ENCODE peak calls at places on chromosomes 13 and 19, in eight cellular contexts. One of them, this sample, is unnamed.

GRCh38 chr13:114097893-114098688 is 34.3 kb downstream of the RASA3 start:
- DNase-seq in NCI-H524: no peak
- DNase-seq in ELR: no peak
- DNase-seq in heart left ventricle: no peak
- DNase-seq in upper lobe of left lung: peak
- DNase-seq in lower leg skin: peak
- DNase-seq in T-helper 9 cell: no peak
- DNase-seq in BE2C: no peak
- DNase-seq in this sample: no peak

GRCh38 chr19:55336101-55336500 is 3.6 kb upstream of the KMT5C start:
- DNase-seq in BE2C: no peak
- DNase-seq in T-helper 9 cell: no peak
- DNase-seq in heart left ventricle: no peak
- DNase-seq in upper lobe of left lung: no peak
- DNase-seq in ELR: peak
- DNase-seq in lower leg skin: no peak
- DNase-seq in NCI-H524: no peak
- DNase-seq in this sample: no peak

GRCh38 chr13:50370303-50370950 is 355.2 kb downstream of the KCNRG start:
- DNase-seq in BE2C: no peak
- DNase-seq in ELR: no peak
- DNase-seq in upper lobe of left lung: no peak
- DNase-seq in heart left ventricle: no peak
- DNase-seq in T-helper 9 cell: no peak
- DNase-seq in NCI-H524: no peak
- DNase-seq in lower leg skin: no peak
- DNase-seq in this sample: no peak

GRCh38 chr19:3723883-3724282 is 15.7 kb downstream of the TJP3 start:
- DNase-seq in ELR: no peak
- DNase-seq in T-helper 9 cell: no peak
- DNase-seq in NCI-H524: peak
- DNase-seq in upper lobe of left lung: no peak
- DNase-seq in heart left ventricle: no peak
- DNase-seq in BE2C: no peak
- DNase-seq in lower leg skin: no peak
- DNase-seq in this sample: no peak

GRCh38 chr13:38210928-38211596 is 138.6 kb upstream of the UFM1 start:
- DNase-seq in heart left ventricle: no peak
- DNase-seq in ELR: no peak
- DNase-seq in T-helper 9 cell: no peak
- DNase-seq in NCI-H524: no peak
- DNase-seq in BE2C: no peak
- DNase-seq in upper lobe of left lung: no peak
- DNase-seq in lower leg skin: no peak
- DNase-seq in this sample: no peak

GRCh38 chr13:31670831-31671617 is 68.3 kb upstream of the RXFP2 start:
- DNase-seq in ELR: peak
- DNase-seq in lower leg skin: no peak
- DNase-seq in BE2C: no peak
- DNase-seq in upper lobe of left lung: no peak
- DNase-seq in NCI-H524: no peak
- DNase-seq in T-helper 9 cell: no peak
- DNase-seq in heart left ventricle: no peak
- DNase-seq in this sample: peak

GRCh38 chr19:19379527-19379926 is 25.9 kb upstream of the GATAD2A start:
- DNase-seq in ELR: no peak
- DNase-seq in T-helper 9 cell: no peak
- DNase-seq in BE2C: no peak
- DNase-seq in heart left ventricle: no peak
- DNase-seq in upper lobe of left lung: no peak
- DNase-seq in lower leg skin: no peak
- DNase-seq in NCI-H524: no peak
- DNase-seq in this sample: no peak

GRCh38 chr13:93932901-93933300 is 546.6 kb downstream of the DCT start:
- DNase-seq in heart left ventricle: no peak
- DNase-seq in upper lobe of left lung: no peak
- DNase-seq in NCI-H524: no peak
- DNase-seq in ELR: no peak
- DNase-seq in lower leg skin: no peak
- DNase-seq in T-helper 9 cell: no peak
- DNase-seq in BE2C: no peak
- DNase-seq in this sample: no peak

GRCh38 chr19:49335071-49335783 is at the start of gene CD37:
- DNase-seq in lower leg skin: peak
- DNase-seq in ELR: no peak
- DNase-seq in NCI-H524: no peak
- DNase-seq in heart left ventricle: no peak
- DNase-seq in upper lobe of left lung: peak
- DNase-seq in T-helper 9 cell: peak
- DNase-seq in BE2C: no peak
- DNase-seq in this sample: no peak

GRCh38 chr13:99103536-99103935 is 97.1 kb upstream of the UBAC2 start:
- DNase-seq in ELR: no peak
- DNase-seq in heart left ventricle: no peak
- DNase-seq in BE2C: no peak
- DNase-seq in NCI-H524: peak
- DNase-seq in lower leg skin: no peak
- DNase-seq in upper lobe of left lung: no peak
- DNase-seq in T-helper 9 cell: no peak
- DNase-seq in this sample: peak

GRCh38 chr19:45202637-45203036 is 24.1 kb downstream of the BLOC1S3 start:
- DNase-seq in BE2C: no peak
- DNase-seq in heart left ventricle: no peak
- DNase-seq in lower leg skin: no peak
- DNase-seq in T-helper 9 cell: no peak
- DNase-seq in ELR: no peak
- DNase-seq in upper lobe of left lung: peak
- DNase-seq in NCI-H524: no peak
- DNase-seq in this sample: no peak

GRCh38 chr13:55359067-55359466 is 1781.7 kb upstream of the PRR20A start:
- DNase-seq in ELR: no peak
- DNase-seq in NCI-H524: no peak
- DNase-seq in T-helper 9 cell: no peak
- DNase-seq in heart left ventricle: no peak
- DNase-seq in upper lobe of left lung: no peak
- DNase-seq in BE2C: no peak
- DNase-seq in lower leg skin: no peak
- DNase-seq in this sample: no peak

GRCh38 chr19:14786421-14786851 is 8.1 kb upstream of the ADGRE2 start:
- DNase-seq in lower leg skin: peak
- DNase-seq in heart left ventricle: no peak
- DNase-seq in NCI-H524: no peak
- DNase-seq in T-helper 9 cell: no peak
- DNase-seq in upper lobe of left lung: peak
- DNase-seq in BE2C: peak
- DNase-seq in ELR: peak
- DNase-seq in this sample: no peak

GRCh38 chr19:15812059-15812722 is 3.3 kb downstream of the OR10H1 start:
- DNase-seq in ELR: peak
- DNase-seq in T-helper 9 cell: peak
- DNase-seq in upper lobe of left lung: no peak
- DNase-seq in NCI-H524: no peak
- DNase-seq in heart left ventricle: no peak
- DNase-seq in BE2C: no peak
- DNase-seq in lower leg skin: no peak
- DNase-seq in this sample: no peak

GRCh38 chr13:36190771-36191170 is 23.6 kb downstream of the SOHLH2 start:
- DNase-seq in BE2C: no peak
- DNase-seq in T-helper 9 cell: no peak
- DNase-seq in lower leg skin: no peak
- DNase-seq in heart left ventricle: no peak
- DNase-seq in ELR: no peak
- DNase-seq in upper lobe of left lung: no peak
- DNase-seq in NCI-H524: no peak
- DNase-seq in this sample: peak

GRCh38 chr13:93476175-93476574 is 249.6 kb downstream of the GPC6 start:
- DNase-seq in ELR: peak
- DNase-seq in lower leg skin: no peak
- DNase-seq in T-helper 9 cell: no peak
- DNase-seq in heart left ventricle: no peak
- DNase-seq in NCI-H524: no peak
- DNase-seq in upper lobe of left lung: no peak
- DNase-seq in BE2C: no peak
- DNase-seq in this sample: no peak

GRCh38 chr13:79966502-79966901 is 374.4 kb downstream of the SPRY2 start:
- DNase-seq in ELR: peak
- DNase-seq in lower leg skin: no peak
- DNase-seq in BE2C: no peak
- DNase-seq in T-helper 9 cell: no peak
- DNase-seq in NCI-H524: no peak
- DNase-seq in upper lobe of left lung: no peak
- DNase-seq in heart left ventricle: no peak
- DNase-seq in this sample: no peak

GRCh38 chr13:21319869-21320641 is 139.0 kb downstream of the ZDHHC20 start:
- DNase-seq in ELR: no peak
- DNase-seq in T-helper 9 cell: no peak
- DNase-seq in lower leg skin: no peak
- DNase-seq in upper lobe of left lung: no peak
- DNase-seq in NCI-H524: no peak
- DNase-seq in BE2C: no peak
- DNase-seq in heart left ventricle: no peak
- DNase-seq in this sample: no peak

GRCh38 chr13:111620586-111620985 is 300.1 kb downstream of the TEX29 start:
- DNase-seq in heart left ventricle: no peak
- DNase-seq in ELR: no peak
- DNase-seq in T-helper 9 cell: no peak
- DNase-seq in upper lobe of left lung: peak
- DNase-seq in BE2C: no peak
- DNase-seq in lower leg skin: peak
- DNase-seq in NCI-H524: no peak
- DNase-seq in this sample: no peak

GRCh38 chr19:40228371-40228770 is 1.9 kb upstream of the CCNP start:
- DNase-seq in NCI-H524: no peak
- DNase-seq in BE2C: no peak
- DNase-seq in T-helper 9 cell: no peak
- DNase-seq in ELR: no peak
- DNase-seq in heart left ventricle: no peak
- DNase-seq in lower leg skin: no peak
- DNase-seq in upper lobe of left lung: no peak
- DNase-seq in this sample: no peak

GRCh38 chr13:47472516-47472915 is 528.6 kb downstream of the SUCLA2 start:
- DNase-seq in lower leg skin: no peak
- DNase-seq in heart left ventricle: no peak
- DNase-seq in T-helper 9 cell: no peak
- DNase-seq in NCI-H524: no peak
- DNase-seq in upper lobe of left lung: no peak
- DNase-seq in ELR: no peak
- DNase-seq in BE2C: no peak
- DNase-seq in this sample: no peak

GRCh38 chr19:14476663-14477401 is 1.7 kb upstream of the PTGER1 start:
- DNase-seq in heart left ventricle: no peak
- DNase-seq in lower leg skin: no peak
- DNase-seq in T-helper 9 cell: peak
- DNase-seq in BE2C: no peak
- DNase-seq in ELR: peak
- DNase-seq in upper lobe of left lung: peak
- DNase-seq in NCI-H524: no peak
- DNase-seq in this sample: peak

GRCh38 chr13:73070451-73070850 is 11.6 kb downstream of the KLF5 start:
- DNase-seq in lower leg skin: no peak
- DNase-seq in heart left ventricle: no peak
- DNase-seq in BE2C: no peak
- DNase-seq in NCI-H524: no peak
- DNase-seq in T-helper 9 cell: no peak
- DNase-seq in upper lobe of left lung: no peak
- DNase-seq in ELR: no peak
- DNase-seq in this sample: no peak

GRCh38 chr19:40322951-40323615 is 25.1 kb downstream of the C19orf47 start:
- DNase-seq in lower leg skin: no peak
- DNase-seq in T-helper 9 cell: no peak
- DNase-seq in ELR: peak
- DNase-seq in upper lobe of left lung: no peak
- DNase-seq in NCI-H524: no peak
- DNase-seq in heart left ventricle: no peak
- DNase-seq in BE2C: no peak
- DNase-seq in this sample: no peak

GRCh38 chr19:11465605-11466004 is 15.2 kb downstream of the ELAVL3 start:
- DNase-seq in upper lobe of left lung: no peak
- DNase-seq in BE2C: no peak
- DNase-seq in heart left ventricle: no peak
- DNase-seq in T-helper 9 cell: no peak
- DNase-seq in lower leg skin: no peak
- DNase-seq in ELR: no peak
- DNase-seq in NCI-H524: no peak
- DNase-seq in this sample: no peak

GRCh38 chr19:10219678-10220077 is 11.5 kb downstream of the S1PR2 start:
- DNase-seq in ELR: peak
- DNase-seq in BE2C: no peak
- DNase-seq in T-helper 9 cell: peak
- DNase-seq in heart left ventricle: no peak
- DNase-seq in upper lobe of left lung: no peak
- DNase-seq in lower leg skin: no peak
- DNase-seq in NCI-H524: no peak
- DNase-seq in this sample: no peak

GRCh38 chr19:55652311-55653078 is 2.3 kb upstream of the U2AF2 start:
- DNase-seq in BE2C: no peak
- DNase-seq in lower leg skin: no peak
- DNase-seq in NCI-H524: no peak
- DNase-seq in ELR: no peak
- DNase-seq in T-helper 9 cell: no peak
- DNase-seq in heart left ventricle: no peak
- DNase-seq in upper lobe of left lung: no peak
- DNase-seq in this sample: no peak

GRCh38 chr19:6800991-6801396 is 28.5 kb downstream of the VAV1 start:
- DNase-seq in heart left ventricle: no peak
- DNase-seq in NCI-H524: no peak
- DNase-seq in T-helper 9 cell: no peak
- DNase-seq in lower leg skin: no peak
- DNase-seq in ELR: peak
- DNase-seq in upper lobe of left lung: no peak
- DNase-seq in BE2C: no peak
- DNase-seq in this sample: no peak

This sample was measured in SK-N-DZ.